ENCODE peak calls at places on chromosomes 13 and 19, in nine cellular contexts. K, S, N, G, J, M, T, I and Z are unnamed samples. For H3K4me1, the result is how much of the 10 kb centered on the place peaks cover.

GRCh38 chr13:92896842-92897241 is 329.8 kb upstream of the GPC6 start:
- DNase-seq in K (no peak), S (peak), N (no peak), G (no peak), J (no peak), M (no peak), T (no peak), I (peak), Z (no peak)

GRCh38 chr13:78657699-78658629 is 991 bp downstream of the OBI1 start:
- DNase-seq in K (no peak), S (no peak), N (no peak), G (no peak), J (no peak), M (no peak), T (no peak), I (peak), Z (no peak)

GRCh38 chr19:3656073-3656746 is 29.6 kb upstream of the CACTIN start:
- DNase-seq in K (no peak), S (no peak), N (no peak), G (no peak), J (no peak), M (no peak), T (no peak), I (peak), Z (no peak)

GRCh38 chr13:45950343-45950995 is 98.9 kb upstream of the SIAH3 start:
- DNase-seq in K (peak), S (no peak), N (no peak), G (no peak), J (no peak), M (no peak), T (no peak), I (peak), Z (no peak)

GRCh38 chr19:51070334-51070886 is 5.5 kb upstream of the KLK13 start:
- DNase-seq in K (no peak), S (no peak), N (no peak), G (no peak), J (no peak), M (no peak), T (no peak), I (no peak), Z (no peak)

GRCh38 chr13:72556945-72557344 is 170.5 kb downstream of the MZT1 start:
- DNase-seq in K (no peak), S (no peak), N (no peak), G (no peak), J (no peak), M (no peak), T (no peak), I (no peak), Z (no peak)

GRCh38 chr19:33849551-33850147 is 53.0 kb downstream of the KCTD15 start:
- DNase-seq in K (no peak), S (no peak), N (peak), G (no peak), J (no peak), M (no peak), T (no peak), I (no peak), Z (no peak)

GRCh38 chr13:49584771-49585182 is 581 bp downstream of the RCBTB1 start:
- DNase-seq in K (peak), S (no peak), N (no peak), G (no peak), J (no peak), M (no peak), T (no peak), I (peak), Z (no peak)

GRCh38 chr13:33352520-33352919 is 67.0 kb upstream of the STARD13 start:
- DNase-seq in K (no peak), S (no peak), N (no peak), G (no peak), J (no peak), M (peak), T (no peak), I (no peak), Z (no peak)

GRCh38 chr13:65914707-65915106 is 1315.4 kb downstream of the PCDH9 start:
- DNase-seq in K (no peak), S (no peak), N (no peak), G (no peak), J (no peak), M (no peak), T (no peak), I (peak), Z (no peak)

GRCh38 chr19:34976611-34977010 is 12.6 kb upstream of the ZNF792 start:
- DNase-seq in K (no peak), S (peak), N (no peak), G (no peak), J (no peak), M (no peak), T (no peak), I (no peak), Z (no peak)

GRCh38 chr13:23748109-23748508 is 141.1 kb downstream of the MIPEP start:
- DNase-seq in K (no peak), S (no peak), N (no peak), G (no peak), J (no peak), M (no peak), T (no peak), I (peak), Z (no peak)

GRCh38 chr13:40619479-40619814 is 47.0 kb downstream of the FOXO1 start:
- DNase-seq in K (no peak), S (no peak), N (no peak), G (no peak), J (no peak), M (no peak), T (no peak), I (no peak), Z (no peak)

GRCh38 chr13:48580185-48580803 is 47.4 kb upstream of the RCBTB2 start:
- DNase-seq in K (peak), S (peak), N (no peak), G (peak), J (no peak), M (peak), T (peak), I (peak), Z (peak)

GRCh38 chr13:36135876-36136275 is 4.7 kb upstream of the DCLK1 start:
- DNase-seq in K (no peak), S (no peak), N (no peak), G (no peak), J (no peak), M (no peak), T (no peak), I (no peak), Z (no peak)

GRCh38 chr13:31209172-31209818 is 9.5 kb downstream of the B3GLCT start:
- DNase-seq in K (peak), S (no peak), N (no peak), G (peak), J (no peak), M (peak), T (peak), I (peak), Z (peak)

GRCh38 chr13:40550130-40550529 is 116.3 kb downstream of the FOXO1 start:
- DNase-seq in K (no peak), S (no peak), N (no peak), G (no peak), J (no peak), M (no peak), T (no peak), I (no peak), Z (no peak)

GRCh38 chr13:34671136-34671535 is 270.9 kb upstream of the NBEA start:
- DNase-seq in K (no peak), S (no peak), N (no peak), G (no peak), J (no peak), M (peak), T (no peak), I (no peak), Z (no peak)

GRCh38 chr19:44764975-44765948 is 12.4 kb upstream of the CBLC start:
- DNase-seq in K (peak), S (peak), N (peak), G (peak), J (no peak), M (no peak), T (no peak), I (no peak), Z (no peak)

GRCh38 chr19:2307518-2308012 is 389 bp downstream of the LINGO3 start:
- DNase-seq in K (no peak), S (no peak), N (no peak), G (no peak), J (no peak), M (no peak), T (no peak), I (no peak), Z (no peak)

GRCh38 chr13:106173346-106173745 is 362.1 kb downstream of the EFNB2 start:
- DNase-seq in K (no peak), S (no peak), N (no peak), G (no peak), J (no peak), M (no peak), T (no peak), I (no peak), Z (no peak)

GRCh38 chr13:47298506-47298905 is 401.7 kb upstream of the HTR2A start:
- DNase-seq in K (no peak), S (no peak), N (no peak), G (no peak), J (no peak), M (no peak), T (no peak), I (peak), Z (no peak)

GRCh38 chr19:45800009-45800553 is 7.4 kb upstream of the DMWD start:
- DNase-seq in K (no peak), S (peak), N (no peak), G (no peak), J (no peak), M (no peak), T (no peak), I (peak), Z (no peak)

GRCh38 chr13:113275387-113275786 is 21.7 kb upstream of the LAMP1 start:
- DNase-seq in K (peak), S (peak), N (no peak), G (peak), J (no peak), M (no peak), T (peak), I (peak), Z (no peak)

GRCh38 chr13:27868639-27869435 is 51.0 kb upstream of the PDX1 start:
- DNase-seq in K (peak), S (peak), N (no peak), G (no peak), J (no peak), M (no peak), T (no peak), I (peak), Z (no peak)

GRCh38 chr13:30808600-30808999 is 73.3 kb downstream of the ALOX5AP start:
- DNase-seq in K (no peak), S (no peak), N (no peak), G (no peak), J (no peak), M (no peak), T (no peak), I (no peak), Z (no peak)

GRCh38 chr13:36736119-36736726 is 62.4 kb downstream of the SERTM1 start:
- DNase-seq in K (peak), S (peak), N (no peak), G (peak), J (no peak), M (no peak), T (peak), I (peak), Z (no peak)

GRCh38 chr13:21674271-21675009 is 3.6 kb downstream of the FGF9 start:
- DNase-seq in K (no peak), S (no peak), N (peak), G (peak), J (no peak), M (no peak), T (no peak), I (no peak), Z (no peak)

GRCh38 chr13:66700336-66700735 is 529.8 kb downstream of the PCDH9 start:
- DNase-seq in K (no peak), S (no peak), N (no peak), G (no peak), J (no peak), M (no peak), T (no peak), I (no peak), Z (no peak)

GRCh38 chr19:45497791-45498190 is 452 bp upstream of the PPM1N start:
- DNase-seq in K (no peak), S (no peak), N (peak), G (no peak), J (no peak), M (no peak), T (no peak), I (no peak), Z (no peak)

GRCh38 chr19:32748497-32748896 is 28.9 kb downstream of the TDRD12 start:
- DNase-seq in K (no peak), S (peak), N (no peak), G (no peak), J (no peak), M (no peak), T (no peak), I (no peak), Z (no peak)

GRCh38 chr19:41998246-41999020 is 4.4 kb upstream of the ATP1A3 start:
- DNase-seq in K (peak), S (peak), N (no peak), G (peak), J (no peak), M (no peak), T (no peak), I (peak), Z (no peak)

GRCh38 chr19:29139227-29139626 is 73.7 kb downstream of the UQCRFS1 start:
- DNase-seq in K (no peak), S (no peak), N (no peak), G (no peak), J (no peak), M (no peak), T (no peak), I (no peak), Z (no peak)

GRCh38 chr19:48745208-48745995 is 1.3 kb downstream of the IZUMO1 start:
- DNase-seq in K (peak), S (peak), N (no peak), G (peak), J (no peak), M (peak), T (no peak), I (peak), Z (no peak)

GRCh38 chr13:27921421-27921960 is 1.7 kb downstream of the PDX1 start:
- DNase-seq in K (no peak), S (no peak), N (no peak), G (no peak), J (no peak), M (no peak), T (no peak), I (no peak), Z (no peak)

GRCh38 chr19:4815426-4816387 is 15.8 kb downstream of the TICAM1 start:
- DNase-seq in K (peak), S (peak), N (peak), G (peak), J (peak), M (peak), T (peak), I (peak), Z (peak)

GRCh38 chr13:35923347-35923746 is 207.8 kb downstream of the DCLK1 start:
- DNase-seq in K (no peak), S (peak), N (no peak), G (no peak), J (no peak), M (no peak), T (no peak), I (peak), Z (no peak)

GRCh38 chr13:113598481-113598880 is 13.9 kb downstream of the TFDP1 start:
- DNase-seq in K (no peak), S (no peak), N (peak), G (no peak), J (no peak), M (no peak), T (no peak), I (no peak), Z (no peak)

GRCh38 chr19:8393192-8393870 is 3.2 kb downstream of the RAB11B start:
- DNase-seq in K (no peak), S (no peak), N (no peak), G (no peak), J (no peak), M (no peak), T (no peak), I (no peak), Z (no peak)

GRCh38 chr13:106532111-106532929 is 3.1 kb downstream of the EFNB2 start:
- DNase-seq in K (no peak), S (no peak), N (peak), G (no peak), J (no peak), M (no peak), T (peak), I (peak), Z (no peak)

DNA sequence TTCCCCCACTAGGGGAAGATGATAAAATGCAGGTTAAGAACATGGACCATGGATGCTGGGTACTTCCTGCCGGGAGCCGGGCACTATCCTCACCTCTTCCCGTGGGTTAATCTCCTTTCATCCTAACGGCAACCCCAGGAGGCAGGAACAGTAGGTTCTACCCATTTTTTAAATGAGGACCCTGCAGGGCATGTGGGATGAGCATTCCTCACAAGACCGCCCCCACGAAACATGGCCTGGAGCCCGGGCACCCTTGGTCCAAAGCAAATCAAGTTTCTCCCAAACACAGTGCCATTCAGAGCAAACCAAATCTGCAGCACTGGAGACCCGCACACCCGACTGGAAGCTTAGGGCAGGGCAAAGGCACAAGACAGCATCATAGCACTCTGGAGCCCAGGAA is 35.4 kb downstream of the COL4A2 start:
- DNase-seq in K (no peak), S (no peak), N (no peak), G (no peak), J (no peak), M (no peak), T (peak), I (no peak), Z (no peak)
- H3K4me1 ChIP-seq in K (under half), S (under half), N (half or more), G (half or more), J (under half), M (under half), T (under half), I (under half), Z (under half)

GRCh38 chr13:105139380-105140285 is 1395.8 kb downstream of the EFNB2 start:
- DNase-seq in K (peak), S (peak), N (peak), G (peak), J (peak), M (no peak), T (no peak), I (peak), Z (no peak)
- TF ChIP-seq POLR2A in K (no peak), S (no peak), N (no peak), G (no peak), J (peak), M (no peak), T (no peak), I (no peak), Z (no peak)

GRCh38 chr19:58519087-58519354 is 589 bp downstream of the ZBTB45 start:
- DNase-seq in K (peak), S (peak), N (no peak), G (peak), J (no peak), M (peak), T (peak), I (peak), Z (peak)

GRCh38 chr19:58518261-58519086 is 1.1 kb downstream of the ZBTB45 start:
- DNase-seq in K (no peak), S (no peak), N (no peak), G (peak), J (no peak), M (no peak), T (no peak), I (no peak), Z (no peak)

GRCh38 chr19:58515259-58515658 is 3.5 kb upstream of the SLC27A5 start:
- DNase-seq in K (no peak), S (no peak), N (no peak), G (no peak), J (no peak), M (no peak), T (no peak), I (no peak), Z (no peak)

GRCh38 chr19:58516246-58516836 is 3.3 kb downstream of the ZBTB45 start:
- DNase-seq in K (no peak), S (no peak), N (no peak), G (no peak), J (no peak), M (no peak), T (no peak), I (no peak), Z (no peak)

GRCh38 chr19:58516964-58517833 is 2.4 kb downstream of the ZBTB45 start:
- DNase-seq in K (no peak), S (no peak), N (no peak), G (no peak), J (no peak), M (no peak), T (no peak), I (no peak), Z (no peak)
- H3K4me1 ChIP-seq in K (half or more), S (under half), N (half or more), G (under half), J (under half), M (under half), T (under half), I (under half), Z (under half)

GRCh38 chr19:52296773-52297600 is at the start of gene ZNF480:
- DNase-seq in K (peak), S (peak), N (peak), G (peak), J (peak), M (peak), T (peak), I (peak), Z (peak)
- TF ChIP-seq POLR2A in K (peak), S (peak), N (no peak), G (peak), J (peak), M (peak), T (peak), I (peak), Z (no peak)

GRCh38 chr19:13100871-13101589 is 1.6 kb downstream of the LYL1 start:
- DNase-seq in K (no peak), S (peak), N (peak), G (no peak), J (no peak), M (no peak), T (no peak), I (no peak), Z (no peak)
- H3K4me1 ChIP-seq in K (under half), S (under half), N (half or more), G (half or more), J (under half), M (under half), T (under half), I (under half), Z (under half)

GRCh38 chr19:39405930-39406655 is 554 bp upstream of the ZFP36 start:
- DNase-seq in K (no peak), S (no peak), N (peak), G (peak), J (no peak), M (peak), T (no peak), I (no peak), Z (peak)
- TF ChIP-seq POLR2A in K (no peak), S (no peak), N (no peak), G (no peak), J (no peak), M (no peak), T (no peak), I (no peak), Z (peak)

DNA sequence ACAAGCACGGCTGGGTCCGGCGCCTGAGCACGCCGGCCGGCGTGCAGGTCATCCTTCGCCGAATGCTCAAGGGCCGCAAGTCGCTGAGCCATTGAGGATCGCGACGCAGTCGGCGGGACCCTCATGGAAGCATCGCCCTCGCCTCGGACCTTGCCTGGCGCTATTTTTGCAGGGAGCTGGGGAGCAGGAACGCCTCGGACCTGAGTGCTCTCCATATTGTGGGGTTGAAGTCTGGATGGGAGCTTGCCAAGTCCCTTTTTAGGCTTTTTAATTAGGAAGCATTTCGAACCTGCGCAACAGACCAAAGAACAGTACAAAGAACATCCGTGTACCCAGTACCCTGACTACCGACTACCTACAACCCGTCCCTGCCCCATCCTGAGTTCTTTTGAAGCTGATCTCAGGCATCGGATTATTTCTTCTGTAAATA is 628 bp downstream of the MRPL34 start:
- DNase-seq in K (no peak), S (no peak), N (no peak), G (no peak), J (no peak), M (no peak), T (no peak), I (no peak), Z (no peak)
- H3K4me1 ChIP-seq in K (half or more), S (under half), N (half or more), G (half or more), J (under half), M (under half), T (under half), I (under half), Z (under half)